ENCODE peak calls at places on chromosomes 3 and 15, in four cellular contexts. Z is fibroblast of pulmonary artery, J is colonic mucosa, L is IMR-90. Q is an unnamed sample.

GRCh38 chr3:56677286-56677685 is 5.8 kb downstream of the TASOR start:
- DNase-seq in J (no peak), Z (no peak), L (no peak), Q (no peak)

GRCh38 chr3:15796771-15797599 is 794 bp downstream of the ANKRD28 start:
- DNase-seq in Z (peak), J (no peak), L (peak), Q (peak)

GRCh38 chr15:82298032-82298431 is 35.4 kb downstream of the SAXO2 start:
- DNase-seq in Z (no peak), L (no peak), J (no peak), Q (no peak)

GRCh38 chr3:103909395-103909794 is 1457.3 kb upstream of the ALCAM start:
- DNase-seq in J (no peak), Z (no peak), L (no peak), Q (no peak)

GRCh38 chr3:184564685-184565385 is 3.2 kb downstream of the EPHB3 start:
- DNase-seq in L (no peak), Z (no peak), J (no peak), Q (no peak)

GRCh38 chr3:81218023-81218422 is 543.4 kb downstream of the GBE1 start:
- DNase-seq in J (no peak), L (no peak), Z (peak), Q (peak)

GRCh38 chr3:90011136-90011535 is 903.7 kb downstream of the EPHA3 start:
- DNase-seq in J (no peak), L (no peak), Z (peak), Q (no peak)

GRCh38 chr3:105571005-105571404 is 204.3 kb downstream of the ALCAM start:
- DNase-seq in J (no peak), L (no peak), Z (no peak), Q (no peak)

GRCh38 chr3:171453175-171453868 is 6.9 kb downstream of the TNIK start:
- DNase-seq in L (no peak), J (no peak), Z (peak), Q (peak)

GRCh38 chr3:33115024-33115768 is 1.4 kb downstream of the CRTAP start:
- DNase-seq in J (peak), L (peak), Z (peak), Q (peak)

GRCh38 chr15:88621789-88622604 is 857 bp downstream of the AEN start:
- DNase-seq in Z (peak), J (peak), L (peak), Q (peak)

GRCh38 chr3:66789584-66790237 is 208.4 kb upstream of the KBTBD8 start:
- DNase-seq in J (no peak), Z (no peak), L (no peak), Q (no peak)

GRCh38 chr3:33681667-33682066 is 36.4 kb downstream of the CLASP2 start:
- DNase-seq in Z (no peak), J (no peak), L (no peak), Q (no peak)

GRCh38 chr15:79635897-79636596 is 203.9 kb downstream of the MINAR1 start:
- DNase-seq in Z (no peak), L (peak), J (no peak), Q (peak)

GRCh38 chr15:101201411-101202174 is 50.3 kb downstream of the CHSY1 start:
- DNase-seq in J (peak), L (peak), Z (peak), Q (peak)

GRCh38 chr3:32602206-32602605 is 31.5 kb upstream of the DYNC1LI1 start:
- DNase-seq in Z (no peak), L (no peak), J (no peak), Q (no peak)

GRCh38 chr3:191253089-191253799 is 54.2 kb downstream of the OSTN start:
- DNase-seq in L (no peak), J (no peak), Z (no peak), Q (no peak)

GRCh38 chr3:129607391-129608068 is 1.1 kb upstream of the PLXND1 start:
- DNase-seq in Z (no peak), J (no peak), L (no peak), Q (no peak)

GRCh38 chr3:106381265-106381942 is 512.6 kb upstream of the CBLB start:
- DNase-seq in L (no peak), J (no peak), Z (no peak), Q (no peak)

GRCh38 chr15:39589193-39589814 is 8.4 kb downstream of the THBS1 start:
- DNase-seq in L (no peak), J (no peak), Z (no peak), Q (peak)

GRCh38 chr3:184751204-184751809 is 39.4 kb upstream of the MAGEF1 start:
- DNase-seq in J (no peak), Z (no peak), L (no peak), Q (no peak)

DNA sequence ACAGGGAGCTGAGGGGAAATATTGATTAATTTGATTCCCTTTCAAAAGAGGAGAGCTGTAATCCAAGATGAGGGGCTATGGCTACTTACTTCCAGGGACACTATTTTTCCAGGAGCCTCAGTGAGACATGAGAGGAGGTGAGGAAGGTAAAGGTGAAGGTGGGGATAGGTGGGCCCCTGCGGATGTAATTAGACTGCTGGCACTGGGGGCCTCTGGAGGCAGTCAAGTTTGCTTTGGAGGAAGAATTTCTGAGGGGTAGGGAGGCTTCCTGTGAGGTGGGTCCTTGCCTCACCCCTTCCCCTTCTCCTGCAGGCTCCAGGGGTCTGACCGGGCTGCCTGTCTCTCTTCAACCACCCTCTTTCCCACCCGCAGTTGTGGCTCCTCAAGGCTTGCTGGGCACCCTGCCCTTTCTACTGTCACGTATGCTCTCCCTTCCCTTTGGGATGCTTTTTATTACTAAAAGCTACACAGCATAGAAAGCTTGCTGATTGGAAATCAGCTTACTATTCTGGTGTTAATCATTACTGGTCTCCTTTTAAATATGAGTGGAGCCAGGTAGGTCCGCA is 22.5 kb downstream of the GASK1A start:
- DNase-seq in Z (no peak), L (no peak), J (no peak), Q (no peak)
- H3K4me3 ChIP-seq in Z (no peak), L (no peak), J (no peak), Q (no peak)

DNA sequence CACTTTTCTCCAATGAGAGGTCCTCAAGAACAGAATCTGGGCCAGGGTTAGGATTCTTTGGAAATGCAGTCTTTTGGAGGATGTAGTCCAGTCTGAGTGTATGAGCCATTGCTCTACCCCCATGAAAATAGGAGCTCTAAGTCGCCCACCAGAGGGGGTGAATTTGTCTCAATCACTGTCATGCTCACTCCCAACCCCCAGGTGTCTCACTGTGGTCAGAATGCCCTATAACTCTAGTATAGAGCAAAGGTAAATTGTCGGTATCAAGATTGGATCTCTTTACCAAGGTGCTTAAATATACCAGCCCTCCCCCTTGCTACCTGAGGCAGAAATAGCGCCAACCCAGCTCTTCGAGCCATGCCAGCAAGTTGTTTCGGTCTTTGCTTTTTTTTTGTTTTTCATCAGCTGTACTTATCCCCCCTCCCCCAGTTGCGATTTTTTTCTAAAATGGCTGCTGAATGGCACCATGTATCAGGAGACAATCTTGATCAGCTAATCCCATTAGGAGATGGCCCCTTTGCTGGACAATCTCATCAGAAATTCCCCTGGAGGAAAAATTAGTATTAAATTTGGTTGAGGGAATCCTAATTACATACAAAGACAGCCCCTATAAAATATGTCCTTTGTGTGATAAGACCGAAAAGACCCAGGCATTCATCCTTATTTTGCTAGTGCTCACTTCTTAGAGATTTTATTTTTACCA is 130.7 kb downstream of the EBLN2 start:
- DNase-seq in L (no peak), Z (no peak), J (no peak), Q (peak)
- TF ChIP-seq CTCF in L (peak), Z (peak), J (no peak), Q (peak)

DNA sequence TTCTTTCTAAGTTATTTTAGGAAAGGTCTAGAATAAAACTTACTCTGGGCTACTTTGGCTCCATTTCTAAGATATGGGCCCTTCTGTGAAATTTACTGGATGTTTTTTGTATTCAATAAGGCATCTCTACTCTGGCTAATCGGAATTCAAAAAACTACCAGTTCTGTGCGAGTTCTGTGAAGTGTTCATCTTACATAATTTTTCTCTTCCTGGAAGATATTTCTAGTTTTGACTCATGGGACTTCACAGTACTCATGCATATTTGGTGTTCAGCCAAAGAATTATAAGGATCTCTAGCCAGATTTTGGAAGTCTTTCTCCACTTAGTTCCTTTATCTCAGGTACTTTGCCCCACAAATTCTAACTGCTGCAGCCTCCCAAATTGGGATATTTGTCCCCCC is 46.4 kb upstream of the MBNL1 start:
- DNase-seq in Z (peak), L (peak), J (no peak), Q (peak)
- H3K4me3 ChIP-seq in Z (no peak), L (no peak), J (no peak), Q (no peak)

GRCh38 chr3:11195721-11196332 is 41.5 kb downstream of the HRH1 start:
- DNase-seq in J (no peak), Z (peak), L (peak), Q (peak)
- TF ChIP-seq CTCF in J (no peak), Z (peak), L (no peak), Q (no peak)

GRCh38 chr15:77819271-77819806 is 186.6 kb upstream of the LINGO1 start:
- DNase-seq in L (no peak), J (no peak), Z (no peak), Q (no peak)
- H3K4me3 ChIP-seq in L (no peak), J (peak), Z (no peak), Q (no peak)

GRCh38 chr3:58783845-58784244 is 117.3 kb upstream of the FAM3D start:
- DNase-seq in J (no peak), Z (no peak), L (no peak), Q (no peak)
- TF ChIP-seq CTCF in J (no peak), Z (no peak), L (no peak), Q (no peak)